ENCODE peak calls at places on chromosome 19, in seven cellular contexts. A is stimulated activated naive CD4-positive, alpha-beta T cell; V is left ventricle myocardium inferior; H is ecto neural progenitor cell; M is neural crest cell; O is activated CD4-positive, CD25-positive, alpha-beta regulatory T cell treated with anti-CD3 and anti-CD28 coated beads, Interleukin-2, amount 50 U/mL, for 16 hours; C is body of pancreas. J is an unnamed sample.

GRCh38 chr19:50460161-50460765 is 16.0 kb upstream of the EMC10 start:
- DNase-seq in A (no peak), V (no peak), H (no peak), M (no peak), O (no peak), C (no peak), J (peak)

GRCh38 chr19:47228937-47229673 is 1.9 kb downstream of the BBC3 start:
- DNase-seq in A (peak), V (no peak), H (no peak), M (no peak), O (no peak), C (no peak), J (peak)

GRCh38 chr19:30361721-30362120 is 10.5 kb upstream of the ZNF536 start:
- DNase-seq in A (no peak), V (no peak), H (no peak), M (no peak), O (no peak), C (no peak), J (peak)

GRCh38 chr19:36771275-36772231 is 1.1 kb downstream of the ZNF850 start:
- DNase-seq in A (no peak), V (peak), H (peak), M (peak), O (no peak), C (peak), J (peak)

GRCh38 chr19:19321143-19321577 is 531 bp downstream of the MAU2 start:
- DNase-seq in A (no peak), V (no peak), H (peak), M (no peak), O (no peak), C (no peak), J (peak)

GRCh38 chr19:7746903-7747884 is at the start of gene CD209:
- DNase-seq in A (no peak), V (no peak), H (no peak), M (no peak), O (no peak), C (no peak), J (no peak)

GRCh38 chr19:11813801-11814706 is at the start of gene ZNF440:
- DNase-seq in A (peak), V (peak), H (peak), M (peak), O (peak), C (peak), J (peak)

GRCh38 chr19:47284324-47284899 is 9.7 kb downstream of the INAFM1 start:
- DNase-seq in A (peak), V (no peak), H (no peak), M (peak), O (peak), C (peak), J (peak)